ENCODE peak calls at places on chromosome 3, in nine cellular contexts. One of them, this sample, is unnamed.
A peak's percentile ranks its signal among the peaks of the same experiment; 100 is the strongest.

GRCh38 chr3:189897406-189897805 is 223.3 kb downstream of the P3H2 start:
- DNase-seq in esophagus muscularis mucosa: no peak
- DNase-seq in adrenal gland: no peak
- DNase-seq in effector memory CD4-positive, alpha-beta T cell: no peak
- DNase-seq in AG08395: no peak
- DNase-seq in foreskin fibroblast: no peak
- DNase-seq in LoVo: no peak
- DNase-seq in activated T-helper 9 cell treated with anti-CD3 and anti-CD28 coated beads, Interleukin-2, amount 50 U/mL, for 16 hours: no peak
- DNase-seq in B cell: no peak
- DNase-seq in this sample: no peak

GRCh38 chr3:52046186-52046913 is 10.0 kb downstream of the DUSP7 start:
- DNase-seq in esophagus muscularis mucosa: no peak
- DNase-seq in adrenal gland: peak; percentile 91
- DNase-seq in effector memory CD4-positive, alpha-beta T cell: no peak
- DNase-seq in AG08395: peak; percentile 98
- DNase-seq in foreskin fibroblast: peak; percentile 99
- DNase-seq in LoVo: peak; percentile 56
- DNase-seq in activated T-helper 9 cell treated with anti-CD3 and anti-CD28 coated beads, Interleukin-2, amount 50 U/mL, for 16 hours: no peak
- DNase-seq in B cell: no peak
- DNase-seq in this sample: no peak

GRCh38 chr3:186287723-186288122 is 74.3 kb downstream of the DGKG start:
- DNase-seq in esophagus muscularis mucosa: no peak
- DNase-seq in adrenal gland: no peak
- DNase-seq in effector memory CD4-positive, alpha-beta T cell: no peak
- DNase-seq in AG08395: peak; percentile 86
- DNase-seq in foreskin fibroblast: peak; percentile 74
- DNase-seq in LoVo: no peak
- DNase-seq in activated T-helper 9 cell treated with anti-CD3 and anti-CD28 coated beads, Interleukin-2, amount 50 U/mL, for 16 hours: no peak
- DNase-seq in B cell: no peak
- DNase-seq in this sample: no peak

GRCh38 chr3:51198476-51198875 is 186.6 kb upstream of the MANF start:
- DNase-seq in esophagus muscularis mucosa: no peak
- DNase-seq in adrenal gland: no peak
- DNase-seq in effector memory CD4-positive, alpha-beta T cell: no peak
- DNase-seq in AG08395: peak; percentile 8
- DNase-seq in foreskin fibroblast: no peak
- DNase-seq in LoVo: no peak
- DNase-seq in activated T-helper 9 cell treated with anti-CD3 and anti-CD28 coated beads, Interleukin-2, amount 50 U/mL, for 16 hours: no peak
- DNase-seq in B cell: no peak
- DNase-seq in this sample: no peak

GRCh38 chr3:188051801-188052228 is 102.1 kb upstream of the LPP start:
- DNase-seq in esophagus muscularis mucosa: no peak
- DNase-seq in adrenal gland: peak; percentile 91
- DNase-seq in effector memory CD4-positive, alpha-beta T cell: no peak
- DNase-seq in AG08395: no peak
- DNase-seq in foreskin fibroblast: no peak
- DNase-seq in LoVo: no peak
- DNase-seq in activated T-helper 9 cell treated with anti-CD3 and anti-CD28 coated beads, Interleukin-2, amount 50 U/mL, for 16 hours: no peak
- DNase-seq in B cell: no peak
- DNase-seq in this sample: peak; percentile 66

GRCh38 chr3:185959609-185960517 is 22.0 kb upstream of the TRA2B start:
- DNase-seq in esophagus muscularis mucosa: no peak
- DNase-seq in adrenal gland: peak; percentile 62
- DNase-seq in effector memory CD4-positive, alpha-beta T cell: no peak
- DNase-seq in AG08395: peak; percentile 54
- DNase-seq in foreskin fibroblast: peak; percentile 85
- DNase-seq in LoVo: peak; percentile 71
- DNase-seq in activated T-helper 9 cell treated with anti-CD3 and anti-CD28 coated beads, Interleukin-2, amount 50 U/mL, for 16 hours: no peak
- DNase-seq in B cell: no peak
- DNase-seq in this sample: no peak

GRCh38 chr3:149898771-149899170 is 71.9 kb downstream of the PFN2 start:
- DNase-seq in esophagus muscularis mucosa: no peak
- DNase-seq in adrenal gland: no peak
- DNase-seq in effector memory CD4-positive, alpha-beta T cell: no peak
- DNase-seq in AG08395: peak; percentile 1
- DNase-seq in foreskin fibroblast: peak; percentile 64
- DNase-seq in LoVo: no peak
- DNase-seq in activated T-helper 9 cell treated with anti-CD3 and anti-CD28 coated beads, Interleukin-2, amount 50 U/mL, for 16 hours: no peak
- DNase-seq in B cell: no peak
- DNase-seq in this sample: no peak

GRCh38 chr3:149657458-149657795 is 398 bp downstream of the WWTR1 start:
- DNase-seq in esophagus muscularis mucosa: no peak
- DNase-seq in adrenal gland: peak; percentile 74
- DNase-seq in effector memory CD4-positive, alpha-beta T cell: no peak
- DNase-seq in AG08395: peak; percentile 46
- DNase-seq in foreskin fibroblast: peak; percentile 84
- DNase-seq in LoVo: no peak
- DNase-seq in activated T-helper 9 cell treated with anti-CD3 and anti-CD28 coated beads, Interleukin-2, amount 50 U/mL, for 16 hours: no peak
- DNase-seq in B cell: peak; percentile 58
- DNase-seq in this sample: peak; percentile 76

GRCh38 chr3:94308767-94309166 is 245.9 kb downstream of the NSUN3 start:
- DNase-seq in esophagus muscularis mucosa: no peak
- DNase-seq in adrenal gland: no peak
- DNase-seq in effector memory CD4-positive, alpha-beta T cell: no peak
- DNase-seq in AG08395: no peak
- DNase-seq in foreskin fibroblast: no peak
- DNase-seq in LoVo: no peak
- DNase-seq in activated T-helper 9 cell treated with anti-CD3 and anti-CD28 coated beads, Interleukin-2, amount 50 U/mL, for 16 hours: no peak
- DNase-seq in B cell: no peak
- DNase-seq in this sample: no peak

GRCh38 chr3:142863965-142864924 is 24.6 kb downstream of the PCOLCE2 start:
- DNase-seq in esophagus muscularis mucosa: no peak
- DNase-seq in adrenal gland: no peak
- DNase-seq in effector memory CD4-positive, alpha-beta T cell: no peak
- DNase-seq in AG08395: no peak
- DNase-seq in foreskin fibroblast: no peak
- DNase-seq in LoVo: no peak
- DNase-seq in activated T-helper 9 cell treated with anti-CD3 and anti-CD28 coated beads, Interleukin-2, amount 50 U/mL, for 16 hours: no peak
- DNase-seq in B cell: no peak
- DNase-seq in this sample: no peak

GRCh38 chr3:143601738-143602480 is 246.4 kb downstream of the SLC9A9 start:
- DNase-seq in esophagus muscularis mucosa: no peak
- DNase-seq in adrenal gland: no peak
- DNase-seq in effector memory CD4-positive, alpha-beta T cell: no peak
- DNase-seq in AG08395: no peak
- DNase-seq in foreskin fibroblast: peak; percentile 59
- DNase-seq in LoVo: no peak
- DNase-seq in activated T-helper 9 cell treated with anti-CD3 and anti-CD28 coated beads, Interleukin-2, amount 50 U/mL, for 16 hours: no peak
- DNase-seq in B cell: no peak
- DNase-seq in this sample: peak; percentile 39

GRCh38 chr3:30162579-30162978 is 443.8 kb upstream of the TGFBR2 start:
- DNase-seq in esophagus muscularis mucosa: no peak
- DNase-seq in adrenal gland: no peak
- DNase-seq in effector memory CD4-positive, alpha-beta T cell: no peak
- DNase-seq in AG08395: peak; percentile 92
- DNase-seq in foreskin fibroblast: peak; percentile 92
- DNase-seq in LoVo: no peak
- DNase-seq in activated T-helper 9 cell treated with anti-CD3 and anti-CD28 coated beads, Interleukin-2, amount 50 U/mL, for 16 hours: no peak
- DNase-seq in B cell: no peak
- DNase-seq in this sample: no peak

GRCh38 chr3:45426161-45426560 is 37.8 kb downstream of the LARS2 start:
- DNase-seq in esophagus muscularis mucosa: no peak
- DNase-seq in adrenal gland: no peak
- DNase-seq in effector memory CD4-positive, alpha-beta T cell: no peak
- DNase-seq in AG08395: no peak
- DNase-seq in foreskin fibroblast: no peak
- DNase-seq in LoVo: no peak
- DNase-seq in activated T-helper 9 cell treated with anti-CD3 and anti-CD28 coated beads, Interleukin-2, amount 50 U/mL, for 16 hours: no peak
- DNase-seq in B cell: no peak
- DNase-seq in this sample: no peak

GRCh38 chr3:170726976-170727661 is 141.2 kb upstream of the SLC7A14 start:
- DNase-seq in esophagus muscularis mucosa: no peak
- DNase-seq in adrenal gland: no peak
- DNase-seq in effector memory CD4-positive, alpha-beta T cell: no peak
- DNase-seq in AG08395: peak; percentile 82
- DNase-seq in foreskin fibroblast: peak; percentile 92
- DNase-seq in LoVo: peak; percentile 24
- DNase-seq in activated T-helper 9 cell treated with anti-CD3 and anti-CD28 coated beads, Interleukin-2, amount 50 U/mL, for 16 hours: no peak
- DNase-seq in B cell: no peak
- DNase-seq in this sample: no peak

GRCh38 chr3:123291404-123291803 is 89.7 kb downstream of the SEC22A start:
- DNase-seq in esophagus muscularis mucosa: no peak
- DNase-seq in adrenal gland: no peak
- DNase-seq in effector memory CD4-positive, alpha-beta T cell: no peak
- DNase-seq in AG08395: no peak
- DNase-seq in foreskin fibroblast: no peak
- DNase-seq in LoVo: no peak
- DNase-seq in activated T-helper 9 cell treated with anti-CD3 and anti-CD28 coated beads, Interleukin-2, amount 50 U/mL, for 16 hours: no peak
- DNase-seq in B cell: no peak
- DNase-seq in this sample: no peak

GRCh38 chr3:11651900-11652299 is 8.2 kb upstream of the VGLL4 start:
- DNase-seq in esophagus muscularis mucosa: no peak
- DNase-seq in adrenal gland: no peak
- DNase-seq in effector memory CD4-positive, alpha-beta T cell: no peak
- DNase-seq in AG08395: no peak
- DNase-seq in foreskin fibroblast: peak; percentile 73
- DNase-seq in LoVo: peak; percentile 28
- DNase-seq in activated T-helper 9 cell treated with anti-CD3 and anti-CD28 coated beads, Interleukin-2, amount 50 U/mL, for 16 hours: no peak
- DNase-seq in B cell: peak; percentile 35
- DNase-seq in this sample: no peak

GRCh38 chr3:7397097-7397496 is 536.2 kb downstream of the GRM7 start:
- DNase-seq in esophagus muscularis mucosa: no peak
- DNase-seq in adrenal gland: no peak
- DNase-seq in effector memory CD4-positive, alpha-beta T cell: no peak
- DNase-seq in AG08395: no peak
- DNase-seq in foreskin fibroblast: no peak
- DNase-seq in LoVo: no peak
- DNase-seq in activated T-helper 9 cell treated with anti-CD3 and anti-CD28 coated beads, Interleukin-2, amount 50 U/mL, for 16 hours: no peak
- DNase-seq in B cell: no peak
- DNase-seq in this sample: no peak

GRCh38 chr3:138674131-138674530 is 65.6 kb downstream of the FAIM start:
- DNase-seq in esophagus muscularis mucosa: no peak
- DNase-seq in adrenal gland: no peak
- DNase-seq in effector memory CD4-positive, alpha-beta T cell: no peak
- DNase-seq in AG08395: no peak
- DNase-seq in foreskin fibroblast: no peak
- DNase-seq in LoVo: no peak
- DNase-seq in activated T-helper 9 cell treated with anti-CD3 and anti-CD28 coated beads, Interleukin-2, amount 50 U/mL, for 16 hours: no peak
- DNase-seq in B cell: no peak
- DNase-seq in this sample: no peak

GRCh38 chr3:191136347-191136746 is 62.7 kb upstream of the OSTN start:
- DNase-seq in esophagus muscularis mucosa: no peak
- DNase-seq in adrenal gland: no peak
- DNase-seq in effector memory CD4-positive, alpha-beta T cell: no peak
- DNase-seq in AG08395: peak; percentile 10
- DNase-seq in foreskin fibroblast: peak; percentile 52
- DNase-seq in LoVo: no peak
- DNase-seq in activated T-helper 9 cell treated with anti-CD3 and anti-CD28 coated beads, Interleukin-2, amount 50 U/mL, for 16 hours: no peak
- DNase-seq in B cell: peak; percentile 9
- DNase-seq in this sample: no peak

GRCh38 chr3:8481380-8481779 is 20.2 kb upstream of the LMCD1 start:
- DNase-seq in esophagus muscularis mucosa: no peak
- DNase-seq in adrenal gland: no peak
- DNase-seq in effector memory CD4-positive, alpha-beta T cell: no peak
- DNase-seq in AG08395: no peak
- DNase-seq in foreskin fibroblast: peak; percentile 51
- DNase-seq in LoVo: no peak
- DNase-seq in activated T-helper 9 cell treated with anti-CD3 and anti-CD28 coated beads, Interleukin-2, amount 50 U/mL, for 16 hours: no peak
- DNase-seq in B cell: no peak
- DNase-seq in this sample: no peak

GRCh38 chr3:100708644-100708988 is 678 bp upstream of the TFG start:
- DNase-seq in esophagus muscularis mucosa: no peak
- DNase-seq in adrenal gland: no peak
- DNase-seq in effector memory CD4-positive, alpha-beta T cell: no peak
- DNase-seq in AG08395: no peak
- DNase-seq in foreskin fibroblast: no peak
- DNase-seq in LoVo: peak; percentile 19
- DNase-seq in activated T-helper 9 cell treated with anti-CD3 and anti-CD28 coated beads, Interleukin-2, amount 50 U/mL, for 16 hours: no peak
- DNase-seq in B cell: no peak
- DNase-seq in this sample: no peak

GRCh38 chr3:47636225-47636624 is 57.6 kb upstream of the CSPG5 start:
- DNase-seq in esophagus muscularis mucosa: no peak
- DNase-seq in adrenal gland: no peak
- DNase-seq in effector memory CD4-positive, alpha-beta T cell: no peak
- DNase-seq in AG08395: no peak
- DNase-seq in foreskin fibroblast: peak; percentile 29
- DNase-seq in LoVo: no peak
- DNase-seq in activated T-helper 9 cell treated with anti-CD3 and anti-CD28 coated beads, Interleukin-2, amount 50 U/mL, for 16 hours: no peak
- DNase-seq in B cell: no peak
- DNase-seq in this sample: no peak

This sample was measured in left ventricle myocardium superior.